ENCODE peak calls at places on chromosomes 12 and 14, in nine cellular contexts. T is uterus, U is body of pancreas, E is heart left ventricle, W is transverse colon, D is HCT116, B is tibial nerve, O is stomach, J is spleen. L is an unnamed sample.

GRCh38 chr12:77104792-77105191 is 39.4 kb upstream of the E2F7 start:
- DNase-seq in U (no peak), D (peak; percentile 39), T (no peak), J (no peak), W (no peak), B (no peak), O (no peak), E (no peak), L (no peak)

GRCh38 chr14:97218713-97219355 is 421.7 kb downstream of the VRK1 start:
- DNase-seq in E (no peak), B (no peak), W (no peak), D (no peak), O (no peak), J (peak; percentile 80), U (no peak), T (no peak), L (no peak)

GRCh38 chr12:41794341-41794740 is 350.3 kb downstream of the GXYLT1 start:
- DNase-seq in W (no peak), D (no peak), T (no peak), U (no peak), J (no peak), B (no peak), E (no peak), O (no peak), L (no peak)

GRCh38 chr14:36647417-36647826 is 14.2 kb upstream of the PAX9 start:
- DNase-seq in O (no peak), D (no peak), T (no peak), U (no peak), E (no peak), B (no peak), W (no peak), J (no peak), L (no peak)

GRCh38 chr12:121145221-121145620 is 12.5 kb downstream of the P2RX7 start:
- DNase-seq in O (no peak), U (peak; percentile 37), W (no peak), J (no peak), E (no peak), D (no peak), B (no peak), T (no peak), L (no peak)

GRCh38 chr12:122393822-122394221 is 28.6 kb downstream of the CLIP1 start:
- DNase-seq in O (no peak), U (no peak), E (no peak), W (no peak), T (no peak), B (no peak), J (no peak), D (no peak), L (no peak)

GRCh38 chr12:27109339-27110023 is 27.1 kb upstream of the C12orf71 start:
- DNase-seq in W (no peak), U (no peak), O (no peak), J (no peak), T (no peak), B (peak; percentile 5), D (no peak), E (no peak), L (no peak)

GRCh38 chr12:8644345-8645248 is 18.0 kb downstream of the MFAP5 start:
- DNase-seq in T (no peak), D (no peak), O (no peak), J (no peak), E (no peak), U (no peak), B (no peak), W (no peak), L (no peak)

GRCh38 chr14:91416744-91417133 is 881 bp downstream of the CCDC88C start:
- DNase-seq in U (peak; percentile 37), T (no peak), J (peak; percentile 90), E (no peak), W (peak; percentile 52), B (no peak), O (peak; percentile 47), D (no peak), L (no peak)

GRCh38 chr14:64225156-64225757 is 68.9 kb downstream of the ESR2 start:
- DNase-seq in T (no peak), D (no peak), B (no peak), E (peak; percentile 46), U (peak; percentile 45), J (no peak), O (no peak), W (no peak), L (peak; percentile 42)

DNA sequence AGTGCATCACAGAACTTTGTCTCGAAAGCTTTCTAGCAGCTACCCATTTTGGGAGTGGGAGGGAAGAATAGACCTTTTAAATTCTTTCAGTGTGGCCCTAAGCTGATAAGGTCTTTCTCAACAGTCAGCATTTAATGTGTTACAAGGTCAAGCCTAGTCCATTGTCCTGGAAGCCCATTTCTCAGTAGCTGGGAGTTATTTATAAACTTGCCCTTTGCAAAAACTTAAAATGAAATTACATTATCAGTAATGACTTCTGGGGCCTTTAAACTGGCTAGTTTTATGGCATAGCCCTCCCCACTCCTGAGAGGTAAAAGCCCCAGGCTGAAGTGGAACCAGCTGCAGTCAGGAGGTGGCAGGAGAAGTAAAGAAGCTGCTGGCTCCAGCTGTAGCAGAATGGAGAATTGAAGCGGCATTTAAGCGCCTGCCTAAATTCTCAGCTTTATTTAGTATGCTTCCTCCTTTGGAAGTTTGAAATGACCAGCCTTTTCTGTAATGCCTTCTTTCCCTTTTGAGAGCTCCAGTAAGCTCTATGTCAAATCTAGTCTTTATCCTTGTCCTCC is 12.4 kb downstream of the COPZ1 start:
- DNase-seq in E (no peak), T (no peak), B (no peak), J (no peak), D (no peak), W (no peak), U (peak; percentile 26), O (no peak), L (peak; percentile 55)
- TF ChIP-seq CTCF in E (no peak), T (peak; percentile 39), B (no peak), J (no peak), D (no peak), W (no peak), U (no peak), O (no peak), L (no peak)

DNA sequence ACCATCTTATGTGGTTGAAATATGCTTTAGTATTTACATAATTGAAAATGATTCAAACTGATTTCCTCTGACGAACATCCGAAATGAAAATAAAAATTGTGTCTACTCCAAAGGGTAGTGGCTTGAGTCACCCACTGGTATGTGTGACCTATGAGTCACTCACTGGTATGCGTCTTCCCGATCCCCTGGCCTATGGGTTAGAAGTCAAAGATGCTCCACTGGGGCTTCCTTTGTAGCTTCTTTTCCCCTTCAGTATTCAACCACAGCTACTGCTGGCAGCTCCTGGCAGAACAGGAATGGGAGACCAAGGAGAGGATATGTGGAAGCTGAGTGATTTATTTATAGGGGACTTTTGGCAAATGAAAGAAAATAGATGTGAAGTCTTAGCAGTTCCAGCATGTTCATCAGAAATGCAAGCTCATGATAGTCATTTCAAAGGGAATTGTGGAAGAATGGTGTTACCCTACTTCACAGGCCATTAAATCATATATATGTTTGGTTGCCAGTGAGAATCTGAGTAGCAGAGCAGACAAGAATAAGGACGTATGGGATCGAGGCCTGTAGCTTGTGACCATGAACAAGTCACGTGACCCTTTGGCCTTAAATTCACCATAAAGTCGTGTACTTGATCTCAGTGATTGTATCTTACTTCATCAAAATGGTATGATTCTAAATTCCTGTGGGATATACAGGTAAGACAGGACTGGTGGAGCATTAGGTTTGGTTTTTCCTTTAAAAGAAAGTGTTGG is 108.3 kb downstream of the CRADD start:
- DNase-seq in U (peak; percentile 66), J (no peak), E (peak; percentile 43), D (peak; percentile 85), B (peak; percentile 63), W (peak; percentile 16), T (peak; percentile 77), O (no peak), L (peak; percentile 70)
- TF ChIP-seq POLR2A in U (no peak), J (no peak), E (no peak), D (no peak), B (no peak), W (no peak), T (no peak), O (no peak), L (peak; percentile 28)

GRCh38 chr12:22683131-22683530 is 58.2 kb downstream of the ETNK1 start:
- DNase-seq in D (no peak), E (no peak), U (no peak), B (no peak), T (no peak), O (no peak), J (no peak), W (no peak), L (peak; percentile 24)

GRCh38 chr12:22684124-22684523 is 59.2 kb downstream of the ETNK1 start:
- DNase-seq in T (no peak), E (no peak), D (no peak), W (no peak), B (no peak), U (no peak), O (no peak), J (no peak), L (no peak)

GRCh38 chr12:22682663-22683062 is 57.7 kb downstream of the ETNK1 start:
- DNase-seq in U (no peak), E (no peak), B (no peak), W (no peak), D (no peak), J (no peak), T (no peak), O (no peak), L (no peak)

GRCh38 chr12:22687677-22688076 is 62.7 kb downstream of the ETNK1 start:
- DNase-seq in T (no peak), B (no peak), E (no peak), U (no peak), W (no peak), D (no peak), J (no peak), O (no peak), L (no peak)

DNA sequence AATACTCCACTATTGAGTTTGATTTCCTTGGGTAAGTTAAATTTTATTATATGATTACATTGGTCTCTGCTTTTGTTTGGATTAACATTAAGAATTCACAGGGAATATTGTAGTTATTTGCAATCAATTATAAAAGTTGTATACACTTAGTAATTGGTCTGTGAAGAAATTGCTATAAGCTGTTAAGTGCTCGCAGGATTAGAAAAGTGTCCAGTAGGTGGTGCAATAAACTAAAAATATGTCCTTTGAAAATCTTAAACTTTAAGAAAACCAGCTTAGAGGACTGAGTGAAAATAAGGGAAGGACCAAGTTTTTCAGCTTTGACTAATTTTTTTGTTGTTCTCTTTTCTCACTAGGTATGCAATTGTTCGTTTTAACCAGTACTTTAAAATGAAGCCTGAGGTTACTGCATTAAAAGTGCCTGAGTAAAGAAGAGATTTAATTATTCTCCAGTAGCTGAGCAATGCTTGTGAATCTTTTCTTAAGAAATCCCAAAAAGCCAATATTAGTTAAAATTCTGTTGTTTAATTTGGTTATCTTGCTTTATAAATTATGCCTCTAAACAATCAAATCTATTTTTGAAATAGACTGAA is 59.7 kb downstream of the ETNK1 start:
- DNase-seq in B (no peak), J (no peak), T (no peak), U (no peak), O (no peak), E (no peak), D (peak; percentile 22), W (no peak), L (no peak)
- H3K27me3 ChIP-seq in B (no peaks in the 10 kb centered on the region), J (no peaks in the 10 kb centered on the region), T (no peaks in the 10 kb centered on the region), U (no peaks in the 10 kb centered on the region), O (no peaks in the 10 kb centered on the region), E (no peaks in the 10 kb centered on the region), D (no peaks in the 10 kb centered on the region), W (no peaks in the 10 kb centered on the region), L (no peaks in the 10 kb centered on the region)

DNA sequence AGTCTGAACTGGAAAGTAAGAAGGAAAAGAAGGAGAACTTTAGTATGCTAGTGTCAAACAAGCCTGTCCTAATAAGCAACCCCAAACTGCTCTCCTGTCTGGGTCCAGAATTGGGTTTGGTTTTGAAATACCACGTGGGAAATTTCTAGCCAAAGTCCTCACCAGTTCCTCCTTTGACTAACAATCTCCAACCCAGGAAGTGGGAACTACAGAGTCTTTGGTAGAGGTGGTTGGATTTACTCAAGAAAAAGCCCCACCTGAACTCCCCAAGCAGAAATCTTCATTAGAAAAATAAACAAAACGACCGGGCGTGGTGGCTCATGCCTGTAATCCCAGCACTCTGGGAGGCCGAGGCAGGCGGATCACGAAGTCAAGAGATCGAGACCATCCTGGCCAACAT is 17.3 kb upstream of the EIF4B start:
- DNase-seq in T (no peak), D (no peak), O (no peak), W (no peak), U (no peak), B (no peak), J (no peak), E (no peak), L (no peak)
- TF ChIP-seq CTCF in T (no peak), D (no peak), O (no peak), W (no peak), U (no peak), B (no peak), J (no peak), E (no peak), L (no peak)

L was measured in adrenal gland.